ENCODE peak calls at places on chromosomes 3 and 15, in seven cellular contexts. Y, E, H, J, K, F and W are unnamed samples. For H3K27me3, the result is how much of the 10 kb centered on the place peaks cover.

GRCh38 chr3:117688583-117688982 is 979.0 kb downstream of the TUSC7 start:
- DNase-seq in F (peak), J (no peak), Y (no peak), E (no peak), H (peak), K (no peak), W (peak)

GRCh38 chr15:66293419-66294156 is at the start of gene DIS3L:
- DNase-seq in K (no peak), Y (peak), J (peak), F (peak), E (no peak), H (peak), W (peak)

GRCh38 chr15:44222478-44222877 is 27.4 kb upstream of the FRMD5 start:
- DNase-seq in J (peak), Y (no peak), H (no peak), E (no peak), K (no peak), F (no peak), W (no peak)

GRCh38 chr15:27418729-27419128 is 447.7 kb downstream of the GABRG3 start:
- DNase-seq in K (no peak), E (no peak), Y (no peak), H (no peak), J (peak), F (peak), W (no peak)

GRCh38 chr3:194671511-194671899 is 486 bp downstream of the LSG1 start:
- DNase-seq in J (peak), F (peak), K (peak), H (no peak), E (no peak), Y (no peak), W (no peak)

GRCh38 chr3:129614927-129615363 is 8.5 kb upstream of the PLXND1 start:
- DNase-seq in K (no peak), F (no peak), E (no peak), J (no peak), Y (no peak), H (peak), W (no peak)

GRCh38 chr3:29440321-29441019 is 159.6 kb downstream of the RBMS3 start:
- DNase-seq in J (peak), H (no peak), Y (no peak), K (peak), E (no peak), F (peak), W (no peak)

GRCh38 chr3:155418426-155418825 is 124.9 kb upstream of the STRIT1 start:
- DNase-seq in F (peak), E (no peak), H (no peak), Y (no peak), J (peak), K (no peak), W (no peak)

GRCh38 chr3:131856171-131856570 is 178.6 kb downstream of the CPNE4 start:
- DNase-seq in Y (no peak), J (no peak), K (peak), F (no peak), H (no peak), E (no peak), W (no peak)

GRCh38 chr15:68796576-68796975 is 24.1 kb downstream of the ANP32A start:
- DNase-seq in F (no peak), K (no peak), Y (no peak), H (no peak), E (no peak), J (no peak), W (no peak)

GRCh38 chr15:68794869-68795268 is 25.8 kb downstream of the ANP32A start:
- DNase-seq in E (no peak), K (no peak), F (no peak), J (no peak), Y (no peak), H (no peak), W (no peak)

GRCh38 chr15:68793776-68794175 is 26.9 kb downstream of the ANP32A start:
- DNase-seq in E (no peak), K (no peak), J (no peak), F (no peak), H (no peak), Y (no peak), W (no peak)

GRCh38 chr15:68794307-68794706 is 26.4 kb downstream of the ANP32A start:
- DNase-seq in K (no peak), E (no peak), Y (no peak), H (no peak), J (no peak), F (no peak), W (no peak)

GRCh38 chr15:68795298-68795848 is 25.3 kb downstream of the ANP32A start:
- DNase-seq in H (peak), Y (peak), E (peak), K (peak), J (peak), F (peak), W (peak)
- H3K4me3 ChIP-seq in H (peak), Y (no peak), E (peak), K (no peak), J (no peak), F (peak), W (no peak)

GRCh38 chr3:181614878-181615277 is 96.8 kb upstream of the SOX2 start:
- DNase-seq in K (no peak), J (no peak), E (no peak), Y (no peak), H (no peak), F (no peak), W (no peak)
- H3K27me3 ChIP-seq in K (under half), J (under half), E (under half), Y (under half), H (under half), F (under half), W (under half)

GRCh38 chr3:54517424-54517823 is 395.1 kb downstream of the CACNA2D3 start:
- DNase-seq in Y (no peak), K (no peak), F (no peak), H (no peak), J (no peak), E (no peak), W (no peak)
- H3K4me3 ChIP-seq in Y (no peak), K (no peak), F (no peak), H (no peak), J (no peak), E (no peak), W (no peak)

GRCh38 chr3:14812196-14812785 is 6.5 kb upstream of the FGD5 start:
- DNase-seq in F (no peak), Y (no peak), E (no peak), K (no peak), H (no peak), J (no peak), W (no peak)

GRCh38 chr3:14811733-14812132 is 7.0 kb upstream of the FGD5 start:
- DNase-seq in Y (no peak), E (no peak), K (no peak), F (peak), J (no peak), H (no peak), W (no peak)

GRCh38 chr3:14810070-14810732 is 8.6 kb upstream of the FGD5 start:
- DNase-seq in F (peak), Y (no peak), J (peak), K (no peak), E (no peak), H (no peak), W (no peak)

GRCh38 chr3:14808502-14809266 is 10.1 kb upstream of the FGD5 start:
- DNase-seq in J (no peak), E (no peak), K (no peak), Y (no peak), F (no peak), H (no peak), W (no peak)

GRCh38 chr3:14810795-14811661 is 7.7 kb upstream of the FGD5 start:
- DNase-seq in H (no peak), J (no peak), F (peak), Y (no peak), E (no peak), K (no peak), W (no peak)
- H3K27me3 ChIP-seq in H (under half), J (under half), F (under half), Y (under half), E (half or more), K (under half), W (under half)

DNA sequence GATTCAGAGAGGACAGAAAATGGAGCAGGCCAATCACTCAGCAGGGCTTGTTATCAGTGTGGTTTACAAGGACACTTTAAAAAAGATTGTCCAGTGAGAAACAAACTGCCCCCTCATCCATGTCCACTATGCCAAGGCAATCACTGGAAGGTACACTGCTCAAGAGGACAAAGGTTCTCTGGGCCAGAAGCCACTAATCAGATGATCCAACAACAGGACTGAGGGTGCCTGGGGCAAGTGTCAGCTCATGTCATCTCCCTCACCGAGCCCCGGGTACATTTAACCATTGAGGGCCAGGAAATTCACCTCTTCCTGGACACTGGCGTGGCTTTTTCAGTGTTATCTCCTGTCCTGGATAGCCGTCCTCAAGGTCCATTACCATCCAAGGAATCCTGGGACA is 513.7 kb upstream of the EPHA6 start:
- DNase-seq in Y (peak), H (no peak), F (no peak), K (no peak), J (no peak), E (no peak), W (no peak)
- H3K4me3 ChIP-seq in Y (no peak), H (no peak), F (no peak), K (no peak), J (no peak), E (no peak), W (no peak)

GRCh38 chr15:52785672-52786406 is 4.3 kb downstream of the ONECUT1 start:
- DNase-seq in J (no peak), K (no peak), F (peak), E (no peak), H (no peak), Y (peak), W (no peak)
- H3K27me3 ChIP-seq in J (half or more), K (half or more), F (half or more), E (under half), H (half or more), Y (under half), W (half or more)

GRCh38 chr15:95557226-95558046 is 773.1 kb upstream of the NR2F2 start:
- DNase-seq in Y (no peak), H (no peak), F (no peak), J (peak), E (no peak), K (peak), W (peak)

GRCh38 chr15:95556225-95556624 is 774.3 kb upstream of the NR2F2 start:
- DNase-seq in E (no peak), K (no peak), Y (no peak), J (peak), H (no peak), F (no peak), W (no peak)

GRCh38 chr15:95558131-95558530 is 772.4 kb upstream of the NR2F2 start:
- DNase-seq in E (no peak), K (peak), J (peak), H (no peak), F (no peak), Y (no peak), W (no peak)

GRCh38 chr15:95558916-95559315 is 771.6 kb upstream of the NR2F2 start:
- DNase-seq in F (no peak), H (no peak), E (no peak), J (no peak), K (peak), Y (no peak), W (no peak)

DNA sequence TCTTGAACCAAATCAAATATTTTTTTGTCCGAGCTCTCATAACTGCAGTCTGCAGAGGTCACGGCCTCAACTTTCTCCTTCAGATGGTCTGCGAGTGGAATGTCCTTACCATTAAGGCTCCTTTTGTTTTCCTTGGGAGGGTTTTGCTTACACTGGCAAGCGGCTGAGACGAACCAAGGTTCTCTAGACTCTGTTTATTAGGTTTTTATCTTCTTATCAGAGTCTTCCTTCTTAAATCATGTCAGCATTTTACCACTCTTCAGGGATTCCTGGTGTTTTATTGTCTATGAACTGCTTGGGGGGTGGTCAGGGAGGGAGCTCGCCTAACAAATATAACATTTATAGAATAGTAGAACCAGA is 773.7 kb upstream of the NR2F2 start:
- DNase-seq in K (no peak), Y (no peak), F (peak), E (no peak), J (peak), H (no peak), W (no peak)
- H3K4me3 ChIP-seq in K (no peak), Y (no peak), F (no peak), E (no peak), J (no peak), H (no peak), W (no peak)

GRCh38 chr15:60152386-60152785 is 148.3 kb downstream of the FOXB1 start:
- DNase-seq in F (no peak), H (no peak), Y (no peak), E (no peak), K (no peak), J (no peak), W (no peak)

GRCh38 chr15:60155661-60156060 is 151.6 kb downstream of the FOXB1 start:
- DNase-seq in K (peak), Y (no peak), H (no peak), F (no peak), J (peak), E (no peak), W (no peak)

DNA sequence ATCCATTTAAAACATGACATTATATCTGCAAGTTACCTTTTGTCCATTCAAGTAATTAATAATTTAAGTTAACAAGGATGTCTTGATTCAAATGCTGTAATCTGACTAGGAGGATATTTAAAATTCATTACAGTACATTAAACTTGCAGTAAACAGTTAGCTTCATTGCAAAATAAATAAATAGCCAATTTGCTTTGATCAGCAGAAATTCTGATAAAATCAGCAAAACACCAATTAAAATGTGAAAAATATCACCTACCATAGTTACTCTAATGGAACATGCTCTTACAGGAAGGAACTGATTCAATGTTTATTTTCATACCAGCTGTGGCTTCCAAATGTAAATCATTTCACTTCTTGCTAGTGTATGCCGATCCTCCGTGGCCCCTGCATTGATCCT is 150.7 kb downstream of the FOXB1 start:
- DNase-seq in J (peak), F (no peak), K (no peak), Y (no peak), E (no peak), H (no peak), W (no peak)
- H3K27me3 ChIP-seq in J (under half), F (under half), K (under half), Y (under half), E (under half), H (under half), W (under half)